ENCODE peak calls at places on chromosomes 5 and 9, in seven cellular contexts. N is NCI-H1436, K is T-helper 2 cell, U is Panc1, V is anterior cingulate cortex, H is Kasumi-1, B is AG04450. M is an unnamed sample.

GRCh38 chr5:90410178-90410762 is 714 bp upstream of the CETN3 start:
- DNase-seq in N (no peak), K (peak; percentile 14), U (no peak), V (no peak), H (peak; percentile 56), B (no peak), M (no peak)

GRCh38 chr9:20043035-20043434 is 254.2 kb upstream of the SLC24A2 start:
- DNase-seq in N (no peak), K (peak; percentile 57), U (no peak), V (no peak), H (no peak), B (no peak), M (no peak)

GRCh38 chr9:72695365-72695764 is 174.0 kb downstream of the TMC1 start:
- DNase-seq in N (no peak), K (no peak), U (no peak), V (no peak), H (no peak), B (no peak), M (no peak)

GRCh38 chr5:149284501-149284900 is 12.8 kb downstream of the AFAP1L1 start:
- DNase-seq in N (no peak), K (no peak), U (no peak), V (no peak), H (no peak), B (no peak), M (no peak)

GRCh38 chr9:34187891-34188240 is 9.0 kb downstream of the UBAP1 start:
- DNase-seq in N (no peak), K (no peak), U (no peak), V (no peak), H (no peak), B (no peak), M (no peak)

GRCh38 chr9:36123511-36123910 is 13.0 kb upstream of the GLIPR2 start:
- DNase-seq in N (no peak), K (no peak), U (no peak), V (no peak), H (no peak), B (no peak), M (no peak)

GRCh38 chr5:56481147-56481997 is 248.2 kb upstream of the ANKRD55 start:
- DNase-seq in N (no peak), K (peak; percentile 52), U (no peak), V (no peak), H (peak; percentile 35), B (no peak), M (no peak)

GRCh38 chr9:118809160-118809625 is 560.0 kb downstream of the BRINP1 start:
- DNase-seq in N (peak; percentile 34), K (no peak), U (no peak), V (no peak), H (no peak), B (no peak), M (no peak)

GRCh38 chr9:126489604-126490593 is 123.8 kb upstream of the LMX1B start:
- DNase-seq in N (no peak), K (peak; percentile 34), U (no peak), V (no peak), H (no peak), B (no peak), M (no peak)

GRCh38 chr9:137067860-137068538 is 2.4 kb downstream of the SAPCD2 start:
- DNase-seq in N (peak; percentile 76), K (peak; percentile 90), U (no peak), V (peak; percentile 47), H (peak; percentile 65), B (no peak), M (peak; percentile 58)

GRCh38 chr5:28014779-28015178 is 976.4 kb upstream of the CDH9 start:
- DNase-seq in N (no peak), K (peak; percentile 4), U (no peak), V (no peak), H (peak; percentile 2), B (no peak), M (peak; percentile 56)

GRCh38 chr5:143592648-143593047 is 189.2 kb upstream of the NR3C1 start:
- DNase-seq in N (no peak), K (peak; percentile 78), U (no peak), V (no peak), H (no peak), B (no peak), M (peak; percentile 63)

GRCh38 chr5:154857091-154857533 is 1.3 kb upstream of the CNOT8 start:
- DNase-seq in N (no peak), K (peak; percentile 65), U (peak; percentile 22), V (peak; percentile 66), H (peak; percentile 56), B (no peak), M (no peak)

GRCh38 chr5:122704247-122705036 is 70.4 kb upstream of the SNX2 start:
- DNase-seq in N (no peak), K (peak; percentile 34), U (no peak), V (no peak), H (peak; percentile 92), B (peak; percentile 18), M (peak; percentile 66)

GRCh38 chr5:180352116-180352975 is 790 bp downstream of the GFPT2 start:
- DNase-seq in N (no peak), K (no peak), U (no peak), V (no peak), H (no peak), B (no peak), M (no peak)

GRCh38 chr9:124805186-124805585 is 28.3 kb downstream of the OLFML2A start:
- DNase-seq in N (no peak), K (no peak), U (no peak), V (no peak), H (no peak), B (no peak), M (no peak)

GRCh38 chr5:103938151-103938671 is 375.6 kb upstream of the NUDT12 start:
- DNase-seq in N (no peak), K (no peak), U (no peak), V (no peak), H (no peak), B (no peak), M (no peak)

GRCh38 chr5:168114444-168115017 is 176.9 kb upstream of the WWC1 start:
- DNase-seq in N (peak; percentile 36), K (peak; percentile 44), U (peak; percentile 47), V (no peak), H (peak; percentile 75), B (no peak), M (peak; percentile 63)

GRCh38 chr5:18507114-18507513 is 872.9 kb downstream of the TAF11L14 start:
- DNase-seq in N (no peak), K (no peak), U (no peak), V (no peak), H (no peak), B (no peak), M (no peak)

GRCh38 chr5:5721881-5722280 is 299.4 kb downstream of the ICE1 start:
- DNase-seq in N (no peak), K (no peak), U (no peak), V (no peak), H (no peak), B (no peak), M (no peak)

GRCh38 chr5:76556511-76557221 is 66.5 kb downstream of the F2RL2 start:
- DNase-seq in N (no peak), K (peak; percentile 69), U (no peak), V (no peak), H (no peak), B (no peak), M (no peak)

GRCh38 chr5:176863041-176863764 is 35.9 kb downstream of the HK3 start:
- DNase-seq in N (no peak), K (no peak), U (no peak), V (no peak), H (no peak), B (no peak), M (no peak)

GRCh38 chr5:132679717-132680380 is 6.1 kb downstream of the IL4 start:
- DNase-seq in N (no peak), K (no peak), U (no peak), V (no peak), H (no peak), B (no peak), M (no peak)